ENCODE peak calls at places on chromosomes 12 and 14, in seven cellular contexts. T is stimulated activated CD8-positive, alpha-beta memory T cell treated with anti-CD3 and anti-CD28 coated beads, Interleukin-2, amount 100 ng/mL, for 1 hour; C is HuH-7.5; Y is anterior cingulate cortex; X is HT-29; O is AG09309; G is GDM1. Q is an unnamed sample.

GRCh38 chr14:99677231-99677891 is 6.7 kb upstream of the CYP46A1 start:
- DNase-seq in O (no peak), C (peak), T (no peak), Y (no peak), X (no peak), G (no peak), Q (no peak)

GRCh38 chr12:131831635-131832041 is 3.4 kb downstream of the MMP17 start:
- DNase-seq in O (peak), T (no peak), G (no peak), C (no peak), Y (peak), X (no peak), Q (no peak)

GRCh38 chr12:121921106-121921505 is 2.7 kb downstream of the CFAP251 start:
- DNase-seq in C (no peak), G (no peak), O (no peak), X (no peak), Y (no peak), T (no peak), Q (no peak)

GRCh38 chr12:32365473-32366064 is 33.8 kb upstream of the FGD4 start:
- DNase-seq in O (peak), T (no peak), X (peak), C (peak), Y (peak), G (peak), Q (peak)

GRCh38 chr12:100020370-100020769 is 35.6 kb upstream of the ANKS1B start:
- DNase-seq in Y (no peak), C (no peak), X (no peak), O (no peak), G (no peak), T (no peak), Q (no peak)

GRCh38 chr14:22388669-22389625 is 200.1 kb downstream of the DAD1 start:
- DNase-seq in Y (peak), G (no peak), T (no peak), O (no peak), X (peak), C (no peak), Q (peak)

GRCh38 chr14:94550041-94550440 is 11.2 kb upstream of the SERPINA4 start:
- DNase-seq in O (no peak), T (no peak), Y (no peak), X (no peak), G (no peak), C (no peak), Q (no peak)

GRCh38 chr12:121955258-121956040 is 37.1 kb downstream of the CFAP251 start:
- DNase-seq in G (no peak), O (no peak), X (peak), T (no peak), C (no peak), Y (no peak), Q (no peak)

GRCh38 chr12:66491812-66492361 is 187.0 kb downstream of the GRIP1 start:
- DNase-seq in C (no peak), Y (no peak), T (no peak), X (no peak), O (no peak), G (no peak), Q (no peak)

GRCh38 chr14:60665178-60665555 is 15.9 kb upstream of the SIX1 start:
- DNase-seq in X (no peak), C (no peak), G (no peak), O (no peak), T (no peak), Y (no peak), Q (no peak)

GRCh38 chr14:87450193-87450592 is 542.8 kb downstream of the GALC start:
- DNase-seq in Y (no peak), X (no peak), T (no peak), O (no peak), G (no peak), C (no peak), Q (no peak)

GRCh38 chr14:31937730-31938346 is 139.3 kb upstream of the ARHGAP5 start:
- DNase-seq in G (peak), Y (peak), O (no peak), X (peak), T (no peak), C (peak), Q (peak)

GRCh38 chr14:68853749-68854148 is 60.9 kb upstream of the ZFP36L1 start:
- DNase-seq in T (no peak), Y (no peak), O (no peak), X (peak), C (peak), G (no peak), Q (no peak)

GRCh38 chr14:65042731-65043372 is 56.2 kb downstream of the FNTB start:
- DNase-seq in C (no peak), T (no peak), O (no peak), G (peak), Y (no peak), X (no peak), Q (no peak)

GRCh38 chr14:22296722-22297121 is 292.3 kb downstream of the DAD1 start:
- DNase-seq in C (no peak), Y (no peak), T (no peak), X (peak), G (no peak), O (no peak), Q (peak)

GRCh38 chr12:716506-716905 is 35.9 kb upstream of the WNK1 start:
- DNase-seq in Y (no peak), X (no peak), C (no peak), T (no peak), G (no peak), O (no peak), Q (no peak)

GRCh38 chr12:109385339-109386078 is 37.8 kb downstream of the MYO1H start:
- DNase-seq in O (peak), C (no peak), Y (no peak), G (no peak), T (no peak), X (peak), Q (peak)

GRCh38 chr12:43291516-43291915 is 260.5 kb downstream of the ADAMTS20 start:
- DNase-seq in O (no peak), X (no peak), C (no peak), G (no peak), Y (no peak), T (no peak), Q (no peak)

GRCh38 chr12:3529281-3529680 is 38.3 kb downstream of the PRMT8 start:
- DNase-seq in C (no peak), G (no peak), X (no peak), T (no peak), O (no peak), Y (no peak), Q (no peak)

GRCh38 chr14:35959835-35960234 is 133.7 kb downstream of the BRMS1L start:
- DNase-seq in C (no peak), T (no peak), G (no peak), X (no peak), Y (no peak), O (no peak), Q (no peak)

GRCh38 chr12:132524405-132524804 is 34.5 kb downstream of the FBRSL1 start:
- DNase-seq in T (no peak), X (peak), G (no peak), C (peak), Y (peak), O (no peak), Q (no peak)

GRCh38 chr14:89324501-89325298 is 92.3 kb downstream of the FOXN3 start:
- DNase-seq in X (no peak), Y (no peak), T (no peak), G (no peak), O (no peak), C (no peak), Q (peak)

GRCh38 chr12:55446334-55446733 is 2.5 kb downstream of the OR6C2 start:
- DNase-seq in G (no peak), C (no peak), X (no peak), Y (no peak), T (no peak), O (no peak), Q (no peak)

GRCh38 chr12:75480469-75480949 is at the start of gene GLIPR1:
- DNase-seq in X (peak), O (peak), G (peak), Y (peak), T (peak), C (no peak), Q (no peak)

GRCh38 chr14:105797546-105797945 is 271.2 kb downstream of the TMEM121 start:
- DNase-seq in G (no peak), X (no peak), T (no peak), O (no peak), C (no peak), Y (no peak), Q (no peak)

GRCh38 chr14:79971330-79971729 is 240.0 kb downstream of the DIO2 start:
- DNase-seq in G (no peak), X (no peak), O (peak), C (no peak), Y (no peak), T (no peak), Q (no peak)

GRCh38 chr12:104060791-104061190 is 3.5 kb upstream of the HCFC2 start:
- DNase-seq in O (no peak), X (no peak), G (no peak), Y (no peak), C (no peak), T (no peak), Q (peak)

GRCh38 chr14:33811731-33812130 is 139.1 kb downstream of the EGLN3 start:
- DNase-seq in G (no peak), O (no peak), Y (no peak), T (no peak), C (no peak), X (no peak), Q (no peak)

GRCh38 chr12:103854372-103854973 is 13.4 kb upstream of the NT5DC3 start:
- DNase-seq in Y (no peak), T (no peak), C (no peak), O (no peak), X (no peak), G (no peak), Q (no peak)

GRCh38 chr14:91291786-91292405 is 47.4 kb upstream of the GPR68 start:
- DNase-seq in O (no peak), C (no peak), T (no peak), Y (no peak), X (no peak), G (no peak), Q (no peak)

GRCh38 chr14:99534863-99535262 is 53.7 kb downstream of the CCNK start:
- DNase-seq in X (peak), C (no peak), T (no peak), G (no peak), Y (peak), O (no peak), Q (no peak)

GRCh38 chr14:68634874-68635601 is 157.8 kb downstream of the ZFP36L1 start:
- DNase-seq in O (no peak), C (no peak), X (no peak), Y (no peak), T (no peak), G (no peak), Q (no peak)

GRCh38 chr14:100132161-100132902 is 27.1 kb downstream of the DEGS2 start:
- DNase-seq in Y (no peak), T (no peak), X (peak), G (no peak), C (no peak), O (peak), Q (no peak)

GRCh38 chr12:24922109-24922508 is 26.8 kb downstream of the BCAT1 start:
- DNase-seq in O (no peak), C (no peak), T (no peak), X (no peak), Y (no peak), G (no peak), Q (peak)

GRCh38 chr14:93285048-93285447 is 47.8 kb downstream of the BTBD7 start:
- DNase-seq in X (no peak), C (no peak), T (no peak), O (no peak), G (no peak), Y (no peak), Q (no peak)

GRCh38 chr14:64244279-64244678 is 49.9 kb downstream of the ESR2 start:
- DNase-seq in X (no peak), T (no peak), G (no peak), O (no peak), Y (peak), C (no peak), Q (no peak)

GRCh38 chr14:68619805-68620574 is 172.9 kb downstream of the ZFP36L1 start:
- DNase-seq in T (no peak), C (no peak), X (no peak), O (no peak), Y (no peak), G (no peak), Q (no peak)

GRCh38 chr12:52212701-52213540 is 20.1 kb upstream of the KRT7 start:
- DNase-seq in T (no peak), X (no peak), O (no peak), C (no peak), G (no peak), Y (no peak), Q (no peak)

Q was measured in SW480.